ENCODE peak calls at places on chromosomes 7 and 10, in eight cellular contexts. R is fibroblast of lung, L is neural progenitor cell, M is epithelial cell of esophagus, E is GM12865, O is lung, I is fibroblast of the aortic adventitia, P is adrenal gland. Q is an unnamed sample.

GRCh38 chr7:25521236-25521635 is 292.9 kb upstream of the NPVF start:
- DNase-seq in P (no peak), O (no peak), E (no peak), R (no peak), I (no peak), L (no peak), M (peak; percentile 1), Q (no peak)

GRCh38 chr10:6581750-6582697 is 1.9 kb upstream of the PRKCQ start:
- DNase-seq in E (no peak), M (peak; percentile 6), L (peak; percentile 33), I (no peak), R (no peak), O (no peak), P (no peak), Q (no peak)

GRCh38 chr10:11157292-11158052 is 139.8 kb downstream of the CELF2 start:
- DNase-seq in O (no peak), L (no peak), I (no peak), R (no peak), P (no peak), M (no peak), E (peak; percentile 36), Q (peak; percentile 56)

GRCh38 chr7:106813705-106814305 is 51.3 kb upstream of the PIK3CG start:
- DNase-seq in R (peak; percentile 76), P (no peak), O (no peak), I (no peak), L (no peak), E (no peak), M (no peak), Q (no peak)

GRCh38 chr10:13971586-13972475 is 358.9 kb downstream of the FRMD4A start:
- DNase-seq in M (no peak), P (no peak), R (peak; percentile 95), I (peak; percentile 89), L (no peak), E (no peak), O (no peak), Q (no peak)

GRCh38 chr10:101120884-101121660 is 10.0 kb upstream of the TLX1 start:
- DNase-seq in O (no peak), E (peak; percentile 16), L (no peak), M (no peak), R (no peak), I (no peak), P (no peak), Q (no peak)

GRCh38 chr7:100801833-100802568 is 25.3 kb downstream of the EPHB4 start:
- DNase-seq in P (peak; percentile 97), L (no peak), M (peak; percentile 94), E (no peak), R (peak; percentile 91), I (peak; percentile 77), O (peak; percentile 54), Q (peak; percentile 95)

GRCh38 chr7:41834805-41835694 is 132.2 kb upstream of the INHBA start:
- DNase-seq in M (no peak), O (no peak), I (peak; percentile 85), L (no peak), P (no peak), R (peak; percentile 56), E (no peak), Q (no peak)

GRCh38 chr7:142930126-142930730 is 3.3 kb downstream of the TRPV5 start:
- DNase-seq in M (no peak), O (no peak), L (no peak), P (no peak), R (no peak), E (no peak), I (no peak), Q (no peak)

GRCh38 chr10:986881-987634 is 1.2 kb upstream of the GTPBP4 start:
- DNase-seq in R (peak; percentile 93), P (no peak), L (no peak), E (no peak), M (peak; percentile 41), I (peak; percentile 74), O (no peak), Q (no peak)

GRCh38 chr7:98137826-98138151 is 31.1 kb downstream of the LMTK2 start:
- DNase-seq in M (no peak), I (no peak), P (peak; percentile 23), E (peak; percentile 87), R (no peak), L (no peak), O (no peak), Q (no peak)

GRCh38 chr10:80459047-80459865 is 5.1 kb downstream of the TSPAN14 start:
- DNase-seq in R (peak; percentile 88), P (peak; percentile 55), O (peak; percentile 85), E (peak; percentile 89), L (peak; percentile 36), M (peak; percentile 74), I (peak; percentile 91), Q (peak; percentile 89)

GRCh38 chr7:36758879-36759278 is 34.6 kb upstream of the AOAH start:
- DNase-seq in I (no peak), M (no peak), E (no peak), P (no peak), L (no peak), O (no peak), R (no peak), Q (no peak)

GRCh38 chr10:4812952-4813351 is 13.1 kb upstream of the AKR1E2 start:
- DNase-seq in O (no peak), M (peak; percentile 93), L (no peak), R (peak; percentile 94), P (no peak), E (no peak), I (peak; percentile 78), Q (peak; percentile 82)

GRCh38 chr10:76874151-76874550 is 763.5 kb downstream of the KCNMA1 start:
- DNase-seq in R (peak; percentile 4), E (no peak), L (no peak), O (no peak), P (no peak), I (peak; percentile 79), M (peak; percentile 62), Q (peak; percentile 40)

GRCh38 chr7:120862987-120863386 is 5.0 kb upstream of the TSPAN12 start:
- DNase-seq in O (no peak), I (no peak), E (no peak), L (no peak), P (no peak), R (peak; percentile 8), M (peak; percentile 25), Q (no peak)

GRCh38 chr7:70417061-70417655 is 714.8 kb upstream of the GALNT17 start:
- DNase-seq in O (no peak), P (no peak), I (no peak), M (no peak), R (no peak), L (peak; percentile 24), E (no peak), Q (no peak)

DNA sequence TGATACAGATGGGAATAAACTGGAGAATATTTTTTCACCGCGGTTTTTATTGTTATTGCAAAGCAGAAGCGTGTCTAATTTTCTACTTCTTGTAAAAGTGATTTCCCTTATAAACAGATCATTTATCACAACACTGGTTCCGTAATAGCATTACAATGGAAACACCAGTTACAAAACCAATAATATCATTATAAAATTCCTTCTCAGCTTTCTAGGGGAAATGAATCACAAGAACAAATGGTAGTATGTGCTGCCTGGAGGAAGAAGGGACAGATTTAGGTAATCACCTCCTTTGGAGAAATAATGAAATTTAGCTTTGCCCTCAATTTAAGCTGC is 2.4 kb upstream of the CCDC6 start:
- DNase-seq in E (no peak), P (no peak), I (no peak), M (no peak), O (no peak), L (no peak), R (no peak), Q (no peak)
- H3K4me3 ChIP-seq in E (peak overlapping the region; percentile 80), P (no peak overlapping the region), I (peak overlapping the region; percentile 60), M (no peak overlapping the region), O (no peak overlapping the region), L (peak overlapping the region; percentile 89), R (peak overlapping the region; percentile 85), Q (peak overlapping the region; percentile 70)

GRCh38 chr7:152158801-152159587 is 133.5 kb downstream of the GALNT11 start:
- DNase-seq in P (no peak), I (no peak), E (peak; percentile 89), M (peak; percentile 10), L (no peak), O (no peak), R (no peak), Q (no peak)
- H3K4me3 ChIP-seq in P (no peak overlapping the region), I (no peak overlapping the region), E (peak overlapping the region; percentile 22), M (no peak overlapping the region), L (no peak overlapping the region), O (no peak overlapping the region), R (no peak overlapping the region), Q (no peak overlapping the region)

GRCh38 chr7:2093841-2094220 is 138.9 kb downstream of the MAD1L1 start:
- DNase-seq in O (no peak), P (no peak), R (no peak), E (no peak), I (no peak), L (no peak), M (no peak), Q (no peak)

GRCh38 chr7:2096692-2097380 is 135.9 kb downstream of the MAD1L1 start:
- DNase-seq in P (peak; percentile 34), L (no peak), R (no peak), E (no peak), M (no peak), I (no peak), O (no peak), Q (no peak)

GRCh38 chr7:2094454-2095039 is 138.2 kb downstream of the MAD1L1 start:
- DNase-seq in P (no peak), E (no peak), M (no peak), I (no peak), L (no peak), O (no peak), R (no peak), Q (no peak)

GRCh38 chr7:2097492-2097891 is 135.3 kb downstream of the MAD1L1 start:
- DNase-seq in I (no peak), P (no peak), L (no peak), O (no peak), E (no peak), R (no peak), M (no peak), Q (no peak)

GRCh38 chr7:2095533-2095932 is 137.2 kb downstream of the MAD1L1 start:
- DNase-seq in M (no peak), I (no peak), P (no peak), E (no peak), O (no peak), R (no peak), L (no peak), Q (no peak)
- H3K4me3 ChIP-seq in M (no peak overlapping the region), I (no peak overlapping the region), P (no peak overlapping the region), E (no peak overlapping the region), O (no peak overlapping the region), R (no peak overlapping the region), L (no peak overlapping the region), Q (no peak overlapping the region)

GRCh38 chr7:1940863-1941262 is 270.8 kb downstream of the ELFN1 start:
- DNase-seq in P (no peak), I (no peak), M (no peak), E (no peak), O (no peak), L (no peak), R (no peak), Q (no peak)

GRCh38 chr7:1940402-1940786 is 270.3 kb downstream of the ELFN1 start:
- DNase-seq in M (peak; percentile 63), E (peak; percentile 90), I (no peak), P (peak; percentile 61), O (peak; percentile 67), R (peak; percentile 71), L (no peak), Q (peak; percentile 87)

GRCh38 chr7:1941464-1942025 is 271.5 kb downstream of the ELFN1 start:
- DNase-seq in M (no peak), P (no peak), R (no peak), E (no peak), O (no peak), L (no peak), I (no peak), Q (no peak)

GRCh38 chr7:1938788-1939433 is 268.8 kb downstream of the ELFN1 start:
- DNase-seq in R (peak; percentile 7), I (no peak), O (no peak), P (no peak), M (no peak), E (no peak), L (no peak), Q (no peak)

GRCh38 chr7:1939434-1940401 is 269.6 kb downstream of the ELFN1 start:
- DNase-seq in M (peak; percentile 38), I (no peak), R (no peak), P (no peak), E (no peak), L (no peak), O (no peak), Q (no peak)
- H3K4me3 ChIP-seq in M (no peak overlapping the region), I (no peak overlapping the region), R (no peak overlapping the region), P (no peak overlapping the region), E (peak overlapping the region; percentile 54), L (no peak overlapping the region), O (no peak overlapping the region), Q (no peak overlapping the region)